ENCODE peak calls at places on chromosomes 12 and 14, in seven cellular contexts. One of them, this sample, is unnamed.

GRCh38 chr12:19031032-19031431 is 98.5 kb upstream of the PLEKHA5 start:
- DNase-seq in stimulated activated CD8-positive, alpha-beta memory T cell treated with anti-CD3 and anti-CD28 coated beads, Interleukin-15, amount 100 ng/mL, for 24 hours: no peak
- DNase-seq in lung microvascular endothelial cell: peak
- DNase-seq in suprapubic skin: no peak
- DNase-seq in NCI-H2081: no peak
- DNase-seq in cardiac fibroblast: peak
- DNase-seq in ureter: no peak
- DNase-seq in this sample: no peak

GRCh38 chr14:24700511-24700910 is 66.5 kb upstream of the GZMB start:
- DNase-seq in stimulated activated CD8-positive, alpha-beta memory T cell treated with anti-CD3 and anti-CD28 coated beads, Interleukin-15, amount 100 ng/mL, for 24 hours: no peak
- DNase-seq in lung microvascular endothelial cell: no peak
- DNase-seq in suprapubic skin: no peak
- DNase-seq in NCI-H2081: no peak
- DNase-seq in cardiac fibroblast: no peak
- DNase-seq in ureter: no peak
- DNase-seq in this sample: no peak

GRCh38 chr14:54001189-54001878 is 44.7 kb upstream of the BMP4 start:
- DNase-seq in stimulated activated CD8-positive, alpha-beta memory T cell treated with anti-CD3 and anti-CD28 coated beads, Interleukin-15, amount 100 ng/mL, for 24 hours: no peak
- DNase-seq in lung microvascular endothelial cell: no peak
- DNase-seq in suprapubic skin: no peak
- DNase-seq in NCI-H2081: no peak
- DNase-seq in cardiac fibroblast: no peak
- DNase-seq in ureter: no peak
- DNase-seq in this sample: no peak

GRCh38 chr12:7146228-7146627 is 16.1 kb downstream of the CLSTN3 start:
- DNase-seq in stimulated activated CD8-positive, alpha-beta memory T cell treated with anti-CD3 and anti-CD28 coated beads, Interleukin-15, amount 100 ng/mL, for 24 hours: no peak
- DNase-seq in lung microvascular endothelial cell: no peak
- DNase-seq in suprapubic skin: no peak
- DNase-seq in NCI-H2081: no peak
- DNase-seq in cardiac fibroblast: no peak
- DNase-seq in ureter: no peak
- DNase-seq in this sample: no peak

GRCh38 chr14:67360469-67361206 is 510 bp downstream of the EIF2S1 start:
- DNase-seq in stimulated activated CD8-positive, alpha-beta memory T cell treated with anti-CD3 and anti-CD28 coated beads, Interleukin-15, amount 100 ng/mL, for 24 hours: no peak
- DNase-seq in lung microvascular endothelial cell: no peak
- DNase-seq in suprapubic skin: no peak
- DNase-seq in NCI-H2081: no peak
- DNase-seq in cardiac fibroblast: no peak
- DNase-seq in ureter: no peak
- DNase-seq in this sample: no peak

GRCh38 chr12:75554556-75554880 is 43.1 kb upstream of the KRR1 start:
- DNase-seq in stimulated activated CD8-positive, alpha-beta memory T cell treated with anti-CD3 and anti-CD28 coated beads, Interleukin-15, amount 100 ng/mL, for 24 hours: no peak
- DNase-seq in lung microvascular endothelial cell: no peak
- DNase-seq in suprapubic skin: no peak
- DNase-seq in NCI-H2081: no peak
- DNase-seq in cardiac fibroblast: peak
- DNase-seq in ureter: no peak
- DNase-seq in this sample: no peak

GRCh38 chr12:131511803-131512564 is 198.9 kb upstream of the SFSWAP start:
- DNase-seq in stimulated activated CD8-positive, alpha-beta memory T cell treated with anti-CD3 and anti-CD28 coated beads, Interleukin-15, amount 100 ng/mL, for 24 hours: no peak
- DNase-seq in lung microvascular endothelial cell: no peak
- DNase-seq in suprapubic skin: no peak
- DNase-seq in NCI-H2081: no peak
- DNase-seq in cardiac fibroblast: no peak
- DNase-seq in ureter: no peak
- DNase-seq in this sample: no peak

GRCh38 chr12:116332705-116333380 is 55.4 kb upstream of the MED13L start:
- DNase-seq in stimulated activated CD8-positive, alpha-beta memory T cell treated with anti-CD3 and anti-CD28 coated beads, Interleukin-15, amount 100 ng/mL, for 24 hours: no peak
- DNase-seq in lung microvascular endothelial cell: no peak
- DNase-seq in suprapubic skin: no peak
- DNase-seq in NCI-H2081: no peak
- DNase-seq in cardiac fibroblast: no peak
- DNase-seq in ureter: no peak
- DNase-seq in this sample: no peak

GRCh38 chr12:22684526-22685118 is 59.7 kb downstream of the ETNK1 start:
- DNase-seq in stimulated activated CD8-positive, alpha-beta memory T cell treated with anti-CD3 and anti-CD28 coated beads, Interleukin-15, amount 100 ng/mL, for 24 hours: no peak
- DNase-seq in lung microvascular endothelial cell: peak
- DNase-seq in suprapubic skin: no peak
- DNase-seq in NCI-H2081: peak
- DNase-seq in cardiac fibroblast: peak
- DNase-seq in ureter: no peak
- DNase-seq in this sample: no peak

GRCh38 chr14:79809849-79810612 is 401.3 kb downstream of the DIO2 start:
- DNase-seq in stimulated activated CD8-positive, alpha-beta memory T cell treated with anti-CD3 and anti-CD28 coated beads, Interleukin-15, amount 100 ng/mL, for 24 hours: no peak
- DNase-seq in lung microvascular endothelial cell: no peak
- DNase-seq in suprapubic skin: no peak
- DNase-seq in NCI-H2081: no peak
- DNase-seq in cardiac fibroblast: peak
- DNase-seq in ureter: no peak
- DNase-seq in this sample: no peak

GRCh38 chr12:5210918-5211290 is 167.2 kb downstream of the KCNA5 start:
- DNase-seq in stimulated activated CD8-positive, alpha-beta memory T cell treated with anti-CD3 and anti-CD28 coated beads, Interleukin-15, amount 100 ng/mL, for 24 hours: no peak
- DNase-seq in lung microvascular endothelial cell: no peak
- DNase-seq in suprapubic skin: no peak
- DNase-seq in NCI-H2081: no peak
- DNase-seq in cardiac fibroblast: no peak
- DNase-seq in ureter: no peak
- DNase-seq in this sample: no peak

GRCh38 chr14:61575751-61576150 is 119.6 kb upstream of the HIF1A start:
- DNase-seq in stimulated activated CD8-positive, alpha-beta memory T cell treated with anti-CD3 and anti-CD28 coated beads, Interleukin-15, amount 100 ng/mL, for 24 hours: no peak
- DNase-seq in lung microvascular endothelial cell: no peak
- DNase-seq in suprapubic skin: no peak
- DNase-seq in NCI-H2081: no peak
- DNase-seq in cardiac fibroblast: no peak
- DNase-seq in ureter: no peak
- DNase-seq in this sample: no peak

GRCh38 chr14:34018564-34019244 is 67.8 kb upstream of the EGLN3 start:
- DNase-seq in stimulated activated CD8-positive, alpha-beta memory T cell treated with anti-CD3 and anti-CD28 coated beads, Interleukin-15, amount 100 ng/mL, for 24 hours: no peak
- DNase-seq in lung microvascular endothelial cell: no peak
- DNase-seq in suprapubic skin: no peak
- DNase-seq in NCI-H2081: no peak
- DNase-seq in cardiac fibroblast: peak
- DNase-seq in ureter: no peak
- DNase-seq in this sample: no peak

GRCh38 chr12:88658009-88658408 is 77.7 kb upstream of the KITLG start:
- DNase-seq in stimulated activated CD8-positive, alpha-beta memory T cell treated with anti-CD3 and anti-CD28 coated beads, Interleukin-15, amount 100 ng/mL, for 24 hours: no peak
- DNase-seq in lung microvascular endothelial cell: peak
- DNase-seq in suprapubic skin: no peak
- DNase-seq in NCI-H2081: no peak
- DNase-seq in cardiac fibroblast: peak
- DNase-seq in ureter: no peak
- DNase-seq in this sample: no peak

GRCh38 chr12:76006028-76006916 is 25.3 kb downstream of the PHLDA1 start:
- DNase-seq in stimulated activated CD8-positive, alpha-beta memory T cell treated with anti-CD3 and anti-CD28 coated beads, Interleukin-15, amount 100 ng/mL, for 24 hours: no peak
- DNase-seq in lung microvascular endothelial cell: no peak
- DNase-seq in suprapubic skin: no peak
- DNase-seq in NCI-H2081: peak
- DNase-seq in cardiac fibroblast: no peak
- DNase-seq in ureter: no peak
- DNase-seq in this sample: no peak

GRCh38 chr12:99916555-99916954 is 68.2 kb downstream of the ANKS1B start:
- DNase-seq in stimulated activated CD8-positive, alpha-beta memory T cell treated with anti-CD3 and anti-CD28 coated beads, Interleukin-15, amount 100 ng/mL, for 24 hours: no peak
- DNase-seq in lung microvascular endothelial cell: no peak
- DNase-seq in suprapubic skin: no peak
- DNase-seq in NCI-H2081: no peak
- DNase-seq in cardiac fibroblast: no peak
- DNase-seq in ureter: no peak
- DNase-seq in this sample: no peak

GRCh38 chr12:127480775-127481314 is 786.1 kb upstream of the TMEM132C start:
- DNase-seq in stimulated activated CD8-positive, alpha-beta memory T cell treated with anti-CD3 and anti-CD28 coated beads, Interleukin-15, amount 100 ng/mL, for 24 hours: no peak
- DNase-seq in lung microvascular endothelial cell: no peak
- DNase-seq in suprapubic skin: no peak
- DNase-seq in NCI-H2081: no peak
- DNase-seq in cardiac fibroblast: no peak
- DNase-seq in ureter: no peak
- DNase-seq in this sample: peak

GRCh38 chr12:53985358-53985899 is 483 bp downstream of the HOXC10 start:
- DNase-seq in stimulated activated CD8-positive, alpha-beta memory T cell treated with anti-CD3 and anti-CD28 coated beads, Interleukin-15, amount 100 ng/mL, for 24 hours: no peak
- DNase-seq in lung microvascular endothelial cell: no peak
- DNase-seq in suprapubic skin: no peak
- DNase-seq in NCI-H2081: no peak
- DNase-seq in cardiac fibroblast: no peak
- DNase-seq in ureter: no peak
- DNase-seq in this sample: no peak

GRCh38 chr14:30115756-30116155 is 188.1 kb upstream of the PRKD1 start:
- DNase-seq in stimulated activated CD8-positive, alpha-beta memory T cell treated with anti-CD3 and anti-CD28 coated beads, Interleukin-15, amount 100 ng/mL, for 24 hours: no peak
- DNase-seq in lung microvascular endothelial cell: no peak
- DNase-seq in suprapubic skin: no peak
- DNase-seq in NCI-H2081: no peak
- DNase-seq in cardiac fibroblast: no peak
- DNase-seq in ureter: no peak
- DNase-seq in this sample: no peak

GRCh38 chr12:6392499-6392898 is 8.5 kb downstream of the LTBR start:
- DNase-seq in stimulated activated CD8-positive, alpha-beta memory T cell treated with anti-CD3 and anti-CD28 coated beads, Interleukin-15, amount 100 ng/mL, for 24 hours: no peak
- DNase-seq in lung microvascular endothelial cell: no peak
- DNase-seq in suprapubic skin: no peak
- DNase-seq in NCI-H2081: no peak
- DNase-seq in cardiac fibroblast: no peak
- DNase-seq in ureter: peak
- DNase-seq in this sample: no peak

GRCh38 chr12:106954462-106955376 is 988 bp upstream of the TMEM263 start:
- DNase-seq in stimulated activated CD8-positive, alpha-beta memory T cell treated with anti-CD3 and anti-CD28 coated beads, Interleukin-15, amount 100 ng/mL, for 24 hours: peak
- DNase-seq in lung microvascular endothelial cell: peak
- DNase-seq in suprapubic skin: no peak
- DNase-seq in NCI-H2081: no peak
- DNase-seq in cardiac fibroblast: peak
- DNase-seq in ureter: peak
- DNase-seq in this sample: no peak

GRCh38 chr14:56703947-56704346 is 106.3 kb downstream of the OTX2 start:
- DNase-seq in stimulated activated CD8-positive, alpha-beta memory T cell treated with anti-CD3 and anti-CD28 coated beads, Interleukin-15, amount 100 ng/mL, for 24 hours: no peak
- DNase-seq in lung microvascular endothelial cell: no peak
- DNase-seq in suprapubic skin: no peak
- DNase-seq in NCI-H2081: no peak
- DNase-seq in cardiac fibroblast: no peak
- DNase-seq in ureter: no peak
- DNase-seq in this sample: no peak

GRCh38 chr12:119593578-119594398 is at the start of gene TMEM233:
- DNase-seq in stimulated activated CD8-positive, alpha-beta memory T cell treated with anti-CD3 and anti-CD28 coated beads, Interleukin-15, amount 100 ng/mL, for 24 hours: no peak
- DNase-seq in lung microvascular endothelial cell: no peak
- DNase-seq in suprapubic skin: no peak
- DNase-seq in NCI-H2081: no peak
- DNase-seq in cardiac fibroblast: no peak
- DNase-seq in ureter: no peak
- DNase-seq in this sample: peak

GRCh38 chr12:108772247-108772646 is 40.9 kb upstream of the CORO1C start:
- DNase-seq in stimulated activated CD8-positive, alpha-beta memory T cell treated with anti-CD3 and anti-CD28 coated beads, Interleukin-15, amount 100 ng/mL, for 24 hours: no peak
- DNase-seq in lung microvascular endothelial cell: no peak
- DNase-seq in suprapubic skin: no peak
- DNase-seq in NCI-H2081: no peak
- DNase-seq in cardiac fibroblast: no peak
- DNase-seq in ureter: no peak
- DNase-seq in this sample: no peak

GRCh38 chr12:92466391-92467305 is 236.1 kb upstream of the PLEKHG7 start:
- DNase-seq in stimulated activated CD8-positive, alpha-beta memory T cell treated with anti-CD3 and anti-CD28 coated beads, Interleukin-15, amount 100 ng/mL, for 24 hours: no peak
- DNase-seq in lung microvascular endothelial cell: no peak
- DNase-seq in suprapubic skin: no peak
- DNase-seq in NCI-H2081: no peak
- DNase-seq in cardiac fibroblast: no peak
- DNase-seq in ureter: no peak
- DNase-seq in this sample: peak

GRCh38 chr12:615620-616019 is 47.6 kb downstream of the NINJ2 start:
- DNase-seq in stimulated activated CD8-positive, alpha-beta memory T cell treated with anti-CD3 and anti-CD28 coated beads, Interleukin-15, amount 100 ng/mL, for 24 hours: no peak
- DNase-seq in lung microvascular endothelial cell: peak
- DNase-seq in suprapubic skin: no peak
- DNase-seq in NCI-H2081: no peak
- DNase-seq in cardiac fibroblast: peak
- DNase-seq in ureter: no peak
- DNase-seq in this sample: no peak

GRCh38 chr12:88665051-88665450 is 84.8 kb upstream of the KITLG start:
- DNase-seq in stimulated activated CD8-positive, alpha-beta memory T cell treated with anti-CD3 and anti-CD28 coated beads, Interleukin-15, amount 100 ng/mL, for 24 hours: no peak
- DNase-seq in lung microvascular endothelial cell: peak
- DNase-seq in suprapubic skin: no peak
- DNase-seq in NCI-H2081: no peak
- DNase-seq in cardiac fibroblast: peak
- DNase-seq in ureter: no peak
- DNase-seq in this sample: no peak

GRCh38 chr14:104386281-104386841 is 193.2 kb upstream of the C14orf180 start:
- DNase-seq in stimulated activated CD8-positive, alpha-beta memory T cell treated with anti-CD3 and anti-CD28 coated beads, Interleukin-15, amount 100 ng/mL, for 24 hours: no peak
- DNase-seq in lung microvascular endothelial cell: no peak
- DNase-seq in suprapubic skin: peak
- DNase-seq in NCI-H2081: no peak
- DNase-seq in cardiac fibroblast: no peak
- DNase-seq in ureter: no peak
- DNase-seq in this sample: no peak

GRCh38 chr14:35414365-35414764 is 9.8 kb upstream of the NFKBIA start:
- DNase-seq in stimulated activated CD8-positive, alpha-beta memory T cell treated with anti-CD3 and anti-CD28 coated beads, Interleukin-15, amount 100 ng/mL, for 24 hours: no peak
- DNase-seq in lung microvascular endothelial cell: peak
- DNase-seq in suprapubic skin: no peak
- DNase-seq in NCI-H2081: no peak
- DNase-seq in cardiac fibroblast: peak
- DNase-seq in ureter: no peak
- DNase-seq in this sample: no peak

GRCh38 chr14:76917158-76917596 is 91.0 kb downstream of the LRRC74A start:
- DNase-seq in stimulated activated CD8-positive, alpha-beta memory T cell treated with anti-CD3 and anti-CD28 coated beads, Interleukin-15, amount 100 ng/mL, for 24 hours: no peak
- DNase-seq in lung microvascular endothelial cell: peak
- DNase-seq in suprapubic skin: no peak
- DNase-seq in NCI-H2081: peak
- DNase-seq in cardiac fibroblast: peak
- DNase-seq in ureter: no peak
- DNase-seq in this sample: peak

GRCh38 chr12:81296556-81297305 is 218.9 kb downstream of the ACSS3 start:
- DNase-seq in stimulated activated CD8-positive, alpha-beta memory T cell treated with anti-CD3 and anti-CD28 coated beads, Interleukin-15, amount 100 ng/mL, for 24 hours: no peak
- DNase-seq in lung microvascular endothelial cell: peak
- DNase-seq in suprapubic skin: no peak
- DNase-seq in NCI-H2081: no peak
- DNase-seq in cardiac fibroblast: peak
- DNase-seq in ureter: no peak
- DNase-seq in this sample: no peak

GRCh38 chr14:37262649-37263048 is 64.9 kb downstream of the MIPOL1 start:
- DNase-seq in stimulated activated CD8-positive, alpha-beta memory T cell treated with anti-CD3 and anti-CD28 coated beads, Interleukin-15, amount 100 ng/mL, for 24 hours: no peak
- DNase-seq in lung microvascular endothelial cell: no peak
- DNase-seq in suprapubic skin: no peak
- DNase-seq in NCI-H2081: peak
- DNase-seq in cardiac fibroblast: no peak
- DNase-seq in ureter: no peak
- DNase-seq in this sample: no peak

GRCh38 chr12:24424889-24425600 is 475.6 kb upstream of the SOX5 start:
- DNase-seq in stimulated activated CD8-positive, alpha-beta memory T cell treated with anti-CD3 and anti-CD28 coated beads, Interleukin-15, amount 100 ng/mL, for 24 hours: no peak
- DNase-seq in lung microvascular endothelial cell: no peak
- DNase-seq in suprapubic skin: no peak
- DNase-seq in NCI-H2081: no peak
- DNase-seq in cardiac fibroblast: no peak
- DNase-seq in ureter: no peak
- DNase-seq in this sample: no peak

GRCh38 chr12:39127401-39127800 is 222.0 kb upstream of the CPNE8 start:
- DNase-seq in stimulated activated CD8-positive, alpha-beta memory T cell treated with anti-CD3 and anti-CD28 coated beads, Interleukin-15, amount 100 ng/mL, for 24 hours: no peak
- DNase-seq in lung microvascular endothelial cell: peak
- DNase-seq in suprapubic skin: no peak
- DNase-seq in NCI-H2081: no peak
- DNase-seq in cardiac fibroblast: peak
- DNase-seq in ureter: no peak
- DNase-seq in this sample: no peak

GRCh38 chr14:103716091-103716801 is 636 bp downstream of the ZFYVE21 start:
- DNase-seq in stimulated activated CD8-positive, alpha-beta memory T cell treated with anti-CD3 and anti-CD28 coated beads, Interleukin-15, amount 100 ng/mL, for 24 hours: no peak
- DNase-seq in lung microvascular endothelial cell: peak
- DNase-seq in suprapubic skin: no peak
- DNase-seq in NCI-H2081: peak
- DNase-seq in cardiac fibroblast: peak
- DNase-seq in ureter: no peak
- DNase-seq in this sample: no peak

GRCh38 chr12:13534645-13535398 is 338.3 kb downstream of the EMP1 start:
- DNase-seq in stimulated activated CD8-positive, alpha-beta memory T cell treated with anti-CD3 and anti-CD28 coated beads, Interleukin-15, amount 100 ng/mL, for 24 hours: peak
- DNase-seq in lung microvascular endothelial cell: peak
- DNase-seq in suprapubic skin: no peak
- DNase-seq in NCI-H2081: peak
- DNase-seq in cardiac fibroblast: peak
- DNase-seq in ureter: peak
- DNase-seq in this sample: peak

GRCh38 chr12:47397664-47398281 is 308.1 kb downstream of the RPAP3 start:
- DNase-seq in stimulated activated CD8-positive, alpha-beta memory T cell treated with anti-CD3 and anti-CD28 coated beads, Interleukin-15, amount 100 ng/mL, for 24 hours: no peak
- DNase-seq in lung microvascular endothelial cell: peak
- DNase-seq in suprapubic skin: no peak
- DNase-seq in NCI-H2081: peak
- DNase-seq in cardiac fibroblast: peak
- DNase-seq in ureter: no peak
- DNase-seq in this sample: no peak

GRCh38 chr14:54735424-54735823 is 167.2 kb downstream of the GCH1 start:
- DNase-seq in stimulated activated CD8-positive, alpha-beta memory T cell treated with anti-CD3 and anti-CD28 coated beads, Interleukin-15, amount 100 ng/mL, for 24 hours: no peak
- DNase-seq in lung microvascular endothelial cell: no peak
- DNase-seq in suprapubic skin: no peak
- DNase-seq in NCI-H2081: no peak
- DNase-seq in cardiac fibroblast: no peak
- DNase-seq in ureter: no peak
- DNase-seq in this sample: no peak

This sample was measured in H1.